ENCODE peak calls at places on chromosomes 1 and 21, in ten cellular contexts. One of them, this sample, is unnamed.
A peak's percentile ranks its signal among the peaks of the same experiment; 100 is the strongest.

GRCh38 chr1:181423301-181423918 is 59.9 kb upstream of the CACNA1E start:
- DNase-seq in suprapubic skin: no peak
- DNase-seq in stomach: peak; percentile 38
- DNase-seq in GM23338: peak; percentile 73
- DNase-seq in GM12878: no peak
- DNase-seq in HCT116: peak; percentile 36
- DNase-seq in sigmoid colon: no peak
- DNase-seq in K562: peak; percentile 51
- DNase-seq in transverse colon: peak; percentile 21
- DNase-seq in breast epithelium: no peak
- DNase-seq in this sample: no peak

GRCh38 chr1:113140588-113141446 is 67.8 kb downstream of the LRIG2 start:
- DNase-seq in suprapubic skin: no peak
- DNase-seq in stomach: peak; percentile 70
- DNase-seq in GM23338: peak; percentile 91
- DNase-seq in GM12878: peak; percentile 17
- DNase-seq in HCT116: peak; percentile 43
- DNase-seq in sigmoid colon: peak; percentile 80
- DNase-seq in K562: peak; percentile 69
- DNase-seq in transverse colon: peak; percentile 73
- DNase-seq in breast epithelium: peak; percentile 28
- DNase-seq in this sample: peak; percentile 39

GRCh38 chr1:18217398-18218043 is 109.9 kb downstream of the IGSF21 start:
- DNase-seq in suprapubic skin: no peak
- DNase-seq in stomach: no peak
- DNase-seq in GM23338: peak; percentile 80
- DNase-seq in GM12878: no peak
- DNase-seq in HCT116: peak; percentile 31
- DNase-seq in sigmoid colon: no peak
- DNase-seq in K562: peak; percentile 57
- DNase-seq in transverse colon: peak; percentile 39
- DNase-seq in breast epithelium: no peak
- DNase-seq in this sample: no peak

GRCh38 chr1:30512253-30512921 is 211.0 kb downstream of the MATN1 start:
- DNase-seq in suprapubic skin: peak; percentile 68
- DNase-seq in stomach: peak; percentile 20
- DNase-seq in GM23338: peak; percentile 25
- DNase-seq in GM12878: no peak
- DNase-seq in HCT116: no peak
- DNase-seq in sigmoid colon: no peak
- DNase-seq in K562: no peak
- DNase-seq in transverse colon: no peak
- DNase-seq in breast epithelium: peak; percentile 10
- DNase-seq in this sample: no peak

GRCh38 chr1:11439051-11439450 is 39.9 kb upstream of the DISP3 start:
- DNase-seq in suprapubic skin: no peak
- DNase-seq in stomach: no peak
- DNase-seq in GM23338: no peak
- DNase-seq in GM12878: no peak
- DNase-seq in HCT116: no peak
- DNase-seq in sigmoid colon: no peak
- DNase-seq in K562: no peak
- DNase-seq in transverse colon: no peak
- DNase-seq in breast epithelium: no peak
- DNase-seq in this sample: no peak

GRCh38 chr1:234288946-234289345 is 84.3 kb upstream of the COA6 start:
- DNase-seq in suprapubic skin: no peak
- DNase-seq in stomach: no peak
- DNase-seq in GM23338: no peak
- DNase-seq in GM12878: no peak
- DNase-seq in HCT116: no peak
- DNase-seq in sigmoid colon: no peak
- DNase-seq in K562: no peak
- DNase-seq in transverse colon: no peak
- DNase-seq in breast epithelium: no peak
- DNase-seq in this sample: no peak

GRCh38 chr21:31273278-31273677 is 70.8 kb downstream of the TIAM1 start:
- DNase-seq in suprapubic skin: no peak
- DNase-seq in stomach: no peak
- DNase-seq in GM23338: no peak
- DNase-seq in GM12878: no peak
- DNase-seq in HCT116: no peak
- DNase-seq in sigmoid colon: no peak
- DNase-seq in K562: no peak
- DNase-seq in transverse colon: no peak
- DNase-seq in breast epithelium: no peak
- DNase-seq in this sample: no peak

GRCh38 chr21:35540950-35541632 is 492.0 kb upstream of the RUNX1 start:
- DNase-seq in suprapubic skin: no peak
- DNase-seq in stomach: no peak
- DNase-seq in GM23338: no peak
- DNase-seq in GM12878: no peak
- DNase-seq in HCT116: no peak
- DNase-seq in sigmoid colon: no peak
- DNase-seq in K562: no peak
- DNase-seq in transverse colon: no peak
- DNase-seq in breast epithelium: no peak
- DNase-seq in this sample: no peak

GRCh38 chr1:965526-966134 is 652 bp upstream of the PLEKHN1 start:
- DNase-seq in suprapubic skin: no peak
- DNase-seq in stomach: no peak
- DNase-seq in GM23338: no peak
- DNase-seq in GM12878: no peak
- DNase-seq in HCT116: no peak
- DNase-seq in sigmoid colon: no peak
- DNase-seq in K562: no peak
- DNase-seq in transverse colon: no peak
- DNase-seq in breast epithelium: no peak
- DNase-seq in this sample: no peak

GRCh38 chr1:159229896-159230295 is 25.2 kb downstream of the ACKR1 start:
- DNase-seq in suprapubic skin: no peak
- DNase-seq in stomach: no peak
- DNase-seq in GM23338: no peak
- DNase-seq in GM12878: no peak
- DNase-seq in HCT116: no peak
- DNase-seq in sigmoid colon: no peak
- DNase-seq in K562: no peak
- DNase-seq in transverse colon: no peak
- DNase-seq in breast epithelium: no peak
- DNase-seq in this sample: no peak

DNA sequence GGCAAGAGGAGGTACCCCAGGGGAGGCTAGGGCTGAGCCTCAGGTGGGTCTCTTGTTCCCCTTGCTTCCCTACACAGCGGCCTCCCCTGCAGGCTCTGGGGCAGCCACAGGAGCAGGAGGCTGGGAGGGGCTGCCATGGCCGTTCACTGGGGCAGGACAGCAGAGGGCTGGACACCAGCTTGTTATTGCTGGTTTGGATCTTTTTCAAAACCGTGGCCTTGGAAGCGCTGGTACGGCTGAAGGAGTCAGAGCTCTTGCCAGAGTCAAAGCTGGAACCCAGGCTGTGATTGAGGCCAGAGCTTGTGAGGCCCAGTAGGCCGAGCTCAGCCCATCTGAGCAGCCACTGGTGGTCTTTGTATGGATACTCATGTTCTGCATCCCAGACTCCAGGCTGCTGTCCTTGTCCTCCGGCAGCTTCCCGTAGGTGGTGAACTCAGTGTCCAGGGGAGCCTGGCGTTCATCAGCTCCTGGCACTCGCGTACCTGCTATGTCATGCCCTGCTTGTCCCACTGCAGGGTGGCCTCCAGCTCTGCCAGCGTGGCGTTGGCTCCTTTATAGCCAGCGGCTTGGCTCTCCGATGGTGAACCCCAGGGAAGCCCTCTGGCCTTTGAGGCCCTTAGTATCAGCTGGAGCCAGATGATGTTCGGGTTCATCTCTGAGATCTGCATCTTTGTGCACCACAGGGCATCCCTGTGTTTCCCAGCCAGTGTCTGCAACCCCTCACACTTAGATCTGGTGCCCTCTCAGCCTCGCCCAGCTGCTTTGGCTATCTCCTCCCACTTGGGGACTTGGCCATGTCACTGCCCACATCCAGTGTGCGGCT is 40.3 kb upstream of the THEM4 start:
- DNase-seq in suprapubic skin: no peak
- DNase-seq in stomach: no peak
- DNase-seq in GM23338: no peak
- DNase-seq in GM12878: no peak
- DNase-seq in HCT116: no peak
- DNase-seq in sigmoid colon: no peak
- DNase-seq in K562: no peak
- DNase-seq in transverse colon: no peak
- DNase-seq in breast epithelium: no peak
- DNase-seq in this sample: no peak
- H3K27ac ChIP-seq in suprapubic skin: peak overlapping the region; percentile 18
- H3K27ac ChIP-seq in stomach: no peak overlapping the region
- H3K27ac ChIP-seq in GM23338: no peak overlapping the region
- H3K27ac ChIP-seq in GM12878: no peak overlapping the region
- H3K27ac ChIP-seq in HCT116: no peak overlapping the region
- H3K27ac ChIP-seq in sigmoid colon: no peak overlapping the region
- H3K27ac ChIP-seq in K562: no peak overlapping the region
- H3K27ac ChIP-seq in transverse colon: no peak overlapping the region
- H3K27ac ChIP-seq in breast epithelium: no peak overlapping the region
- H3K27ac ChIP-seq in this sample: peak overlapping the region; percentile 35

GRCh38 chr1:91717839-91718238 is 168.1 kb downstream of the TGFBR3 start:
- DNase-seq in suprapubic skin: no peak
- DNase-seq in stomach: no peak
- DNase-seq in GM23338: no peak
- DNase-seq in GM12878: no peak
- DNase-seq in HCT116: no peak
- DNase-seq in sigmoid colon: no peak
- DNase-seq in K562: no peak
- DNase-seq in transverse colon: no peak
- DNase-seq in breast epithelium: no peak
- DNase-seq in this sample: no peak
- TF ChIP-seq POLR2AphosphoS5 in suprapubic skin: no peak
- TF ChIP-seq POLR2AphosphoS5 in stomach: no peak
- TF ChIP-seq POLR2AphosphoS5 in GM23338: no peak
- TF ChIP-seq POLR2AphosphoS5 in GM12878: no peak
- TF ChIP-seq POLR2AphosphoS5 in HCT116: no peak
- TF ChIP-seq POLR2AphosphoS5 in sigmoid colon: no peak
- TF ChIP-seq POLR2AphosphoS5 in K562: no peak
- TF ChIP-seq POLR2AphosphoS5 in transverse colon: no peak
- TF ChIP-seq POLR2AphosphoS5 in breast epithelium: no peak
- TF ChIP-seq POLR2AphosphoS5 in this sample: no peak

GRCh38 chr1:243299069-243299468 is 43.2 kb downstream of the SDCCAG8 start:
- DNase-seq in suprapubic skin: no peak
- DNase-seq in stomach: no peak
- DNase-seq in GM23338: no peak
- DNase-seq in GM12878: no peak
- DNase-seq in HCT116: no peak
- DNase-seq in sigmoid colon: no peak
- DNase-seq in K562: no peak
- DNase-seq in transverse colon: no peak
- DNase-seq in breast epithelium: no peak
- DNase-seq in this sample: no peak

GRCh38 chr1:243292117-243292516 is 36.3 kb downstream of the SDCCAG8 start:
- DNase-seq in suprapubic skin: no peak
- DNase-seq in stomach: no peak
- DNase-seq in GM23338: peak; percentile 37
- DNase-seq in GM12878: no peak
- DNase-seq in HCT116: no peak
- DNase-seq in sigmoid colon: no peak
- DNase-seq in K562: no peak
- DNase-seq in transverse colon: no peak
- DNase-seq in breast epithelium: no peak
- DNase-seq in this sample: no peak

GRCh38 chr1:243294723-243295121 is 38.9 kb downstream of the SDCCAG8 start:
- DNase-seq in suprapubic skin: no peak
- DNase-seq in stomach: no peak
- DNase-seq in GM23338: no peak
- DNase-seq in GM12878: no peak
- DNase-seq in HCT116: no peak
- DNase-seq in sigmoid colon: no peak
- DNase-seq in K562: no peak
- DNase-seq in transverse colon: no peak
- DNase-seq in breast epithelium: no peak
- DNase-seq in this sample: no peak

GRCh38 chr1:243291287-243291686 is 35.4 kb downstream of the SDCCAG8 start:
- DNase-seq in suprapubic skin: no peak
- DNase-seq in stomach: no peak
- DNase-seq in GM23338: no peak
- DNase-seq in GM12878: no peak
- DNase-seq in HCT116: no peak
- DNase-seq in sigmoid colon: no peak
- DNase-seq in K562: no peak
- DNase-seq in transverse colon: no peak
- DNase-seq in breast epithelium: no peak
- DNase-seq in this sample: no peak

GRCh38 chr1:243293941-243294722 is 38.3 kb downstream of the SDCCAG8 start:
- DNase-seq in suprapubic skin: no peak
- DNase-seq in stomach: no peak
- DNase-seq in GM23338: peak; percentile 21
- DNase-seq in GM12878: no peak
- DNase-seq in HCT116: no peak
- DNase-seq in sigmoid colon: no peak
- DNase-seq in K562: no peak
- DNase-seq in transverse colon: no peak
- DNase-seq in breast epithelium: no peak
- DNase-seq in this sample: no peak
- H3K27ac ChIP-seq in suprapubic skin: no peak overlapping the region
- H3K27ac ChIP-seq in stomach: no peak overlapping the region
- H3K27ac ChIP-seq in GM23338: no peak overlapping the region
- H3K27ac ChIP-seq in GM12878: no peak overlapping the region
- H3K27ac ChIP-seq in HCT116: no peak overlapping the region
- H3K27ac ChIP-seq in sigmoid colon: no peak overlapping the region
- H3K27ac ChIP-seq in K562: no peak overlapping the region
- H3K27ac ChIP-seq in transverse colon: no peak overlapping the region
- H3K27ac ChIP-seq in breast epithelium: no peak overlapping the region
- H3K27ac ChIP-seq in this sample: no peak overlapping the region

GRCh38 chr21:42202321-42202720 is 16.6 kb upstream of the ABCG1 start:
- DNase-seq in suprapubic skin: no peak
- DNase-seq in stomach: no peak
- DNase-seq in GM23338: no peak
- DNase-seq in GM12878: no peak
- DNase-seq in HCT116: no peak
- DNase-seq in sigmoid colon: no peak
- DNase-seq in K562: no peak
- DNase-seq in transverse colon: no peak
- DNase-seq in breast epithelium: no peak
- DNase-seq in this sample: no peak

GRCh38 chr21:42201615-42202161 is 17.3 kb upstream of the ABCG1 start:
- DNase-seq in suprapubic skin: no peak
- DNase-seq in stomach: no peak
- DNase-seq in GM23338: no peak
- DNase-seq in GM12878: no peak
- DNase-seq in HCT116: no peak
- DNase-seq in sigmoid colon: no peak
- DNase-seq in K562: no peak
- DNase-seq in transverse colon: no peak
- DNase-seq in breast epithelium: no peak
- DNase-seq in this sample: no peak

GRCh38 chr21:42199488-42200463 is 19.2 kb upstream of the ABCG1 start:
- DNase-seq in suprapubic skin: no peak
- DNase-seq in stomach: no peak
- DNase-seq in GM23338: no peak
- DNase-seq in GM12878: peak; percentile 8
- DNase-seq in HCT116: no peak
- DNase-seq in sigmoid colon: no peak
- DNase-seq in K562: no peak
- DNase-seq in transverse colon: peak; percentile 46
- DNase-seq in breast epithelium: no peak
- DNase-seq in this sample: no peak

GRCh38 chr21:42200906-42201614 is 17.9 kb upstream of the ABCG1 start:
- DNase-seq in suprapubic skin: no peak
- DNase-seq in stomach: no peak
- DNase-seq in GM23338: no peak
- DNase-seq in GM12878: no peak
- DNase-seq in HCT116: no peak
- DNase-seq in sigmoid colon: no peak
- DNase-seq in K562: no peak
- DNase-seq in transverse colon: no peak
- DNase-seq in breast epithelium: peak; percentile 3
- DNase-seq in this sample: no peak

GRCh38 chr21:42198949-42199348 is 20.0 kb upstream of the ABCG1 start:
- DNase-seq in suprapubic skin: no peak
- DNase-seq in stomach: no peak
- DNase-seq in GM23338: no peak
- DNase-seq in GM12878: no peak
- DNase-seq in HCT116: no peak
- DNase-seq in sigmoid colon: no peak
- DNase-seq in K562: no peak
- DNase-seq in transverse colon: no peak
- DNase-seq in breast epithelium: no peak
- DNase-seq in this sample: no peak
- TF ChIP-seq POLR2AphosphoS5 in suprapubic skin: no peak
- TF ChIP-seq POLR2AphosphoS5 in stomach: no peak
- TF ChIP-seq POLR2AphosphoS5 in GM23338: no peak
- TF ChIP-seq POLR2AphosphoS5 in GM12878: no peak
- TF ChIP-seq POLR2AphosphoS5 in HCT116: no peak
- TF ChIP-seq POLR2AphosphoS5 in sigmoid colon: no peak
- TF ChIP-seq POLR2AphosphoS5 in K562: no peak
- TF ChIP-seq POLR2AphosphoS5 in transverse colon: no peak
- TF ChIP-seq POLR2AphosphoS5 in breast epithelium: no peak
- TF ChIP-seq POLR2AphosphoS5 in this sample: no peak

This sample was measured in Panc1.